ENCODE peak calls at places on chromosomes 1 and 21, in six cellular contexts. T is upper lobe of left lung, B is Panc1, V is adrenal gland, J is cardiac muscle cell, Y is tibial nerve. G is an unnamed sample.
A peak's percentile ranks its signal among the peaks of the same experiment; 100 is the strongest.

GRCh38 chr1:207825719-207826556 is 74.1 kb downstream of the CD46 start:
- DNase-seq in J (peak; percentile 36), V (peak; percentile 77), T (no peak), B (no peak), Y (peak; percentile 55), G (no peak)

GRCh38 chr1:26281971-26282693 is 2.2 kb downstream of the SH3BGRL3 start:
- DNase-seq in V (no peak), Y (no peak), B (no peak), T (peak; percentile 87), J (peak; percentile 54), G (no peak)

GRCh38 chr1:6267686-6268281 is 6.9 kb upstream of the GPR153 start:
- DNase-seq in B (no peak), V (no peak), T (no peak), J (no peak), Y (no peak), G (no peak)

GRCh38 chr1:34763142-34763781 is 3.7 kb downstream of the GJB4 start:
- DNase-seq in V (no peak), T (no peak), J (no peak), B (peak; percentile 82), Y (no peak), G (no peak)

GRCh38 chr1:160255761-160256300 is 6.5 kb downstream of the DCAF8 start:
- DNase-seq in Y (no peak), B (no peak), T (no peak), J (no peak), V (no peak), G (no peak)

GRCh38 chr1:204828352-204828850 is 42.3 kb upstream of the NFASC start:
- DNase-seq in V (peak; percentile 64), B (no peak), Y (peak; percentile 20), T (peak; percentile 93), J (peak; percentile 49), G (no peak)

GRCh38 chr1:53371121-53371666 is 43.3 kb upstream of the LRP8 start:
- DNase-seq in Y (no peak), J (no peak), B (no peak), T (no peak), V (no peak), G (no peak)

GRCh38 chr1:109944541-109944940 is 33.9 kb downstream of the CSF1 start:
- DNase-seq in T (no peak), B (no peak), J (no peak), Y (no peak), V (no peak), G (no peak)

GRCh38 chr1:241985787-241986186 is 13.1 kb downstream of the MAP1LC3C start:
- DNase-seq in Y (no peak), B (no peak), T (no peak), V (peak; percentile 50), J (peak; percentile 45), G (no peak)

GRCh38 chr1:21955474-21956281 is 18.6 kb upstream of the HSPG2 start:
- DNase-seq in B (no peak), V (no peak), Y (no peak), T (peak; percentile 58), J (no peak), G (no peak)

GRCh38 chr1:78491311-78492071 is 717 bp downstream of the PTGFR start:
- DNase-seq in J (peak; percentile 67), B (no peak), T (peak; percentile 59), Y (peak; percentile 41), V (peak; percentile 66), G (no peak)

GRCh38 chr1:114428083-114428754 is 82.8 kb downstream of the TRIM33 start:
- DNase-seq in B (no peak), J (peak; percentile 44), T (no peak), Y (no peak), V (no peak), G (no peak)

GRCh38 chr1:200890818-200891773 is 3.6 kb upstream of the INAVA start:
- DNase-seq in V (no peak), B (peak; percentile 24), T (peak; percentile 89), Y (no peak), J (peak; percentile 52), G (no peak)

GRCh38 chr1:9538669-9539164 is 548 bp upstream of the SLC25A33 start:
- DNase-seq in V (peak; percentile 33), B (no peak), Y (no peak), J (no peak), T (peak; percentile 86), G (no peak)

GRCh38 chr1:172603816-172604215 is 55.1 kb upstream of the FASLG start:
- DNase-seq in Y (no peak), B (no peak), T (no peak), V (no peak), J (no peak), G (no peak)

GRCh38 chr1:238944028-238944427 is 442.3 kb upstream of the CHRM3 start:
- DNase-seq in V (no peak), Y (no peak), J (no peak), B (no peak), T (no peak), G (no peak)

GRCh38 chr1:33350611-33351280 is 29.8 kb upstream of the A3GALT2 start:
- DNase-seq in B (no peak), T (no peak), J (no peak), Y (no peak), V (no peak), G (no peak)

GRCh38 chr1:8831329-8831728 is 13.9 kb upstream of the RERE start:
- DNase-seq in Y (no peak), J (peak; percentile 49), B (no peak), V (no peak), T (no peak), G (no peak)

GRCh38 chr21:14875704-14876364 is 189.0 kb downstream of the NRIP1 start:
- DNase-seq in Y (no peak), T (no peak), J (no peak), B (no peak), V (no peak), G (no peak)

GRCh38 chr21:9758141-9758540 is 763.2 kb upstream of the TPTE start:
- DNase-seq in T (no peak), B (no peak), Y (no peak), J (no peak), V (no peak), G (no peak)
- H3K27me3 ChIP-seq in T (no peaks in the 10 kb centered on the region), B (no peaks in the 10 kb centered on the region), Y (no peaks in the 10 kb centered on the region), J (no peaks in the 10 kb centered on the region), V (no peaks in the 10 kb centered on the region), G (no peaks in the 10 kb centered on the region)

GRCh38 chr1:116514708-116515525 is 55.9 kb downstream of the CD58 start:
- DNase-seq in T (no peak), Y (no peak), B (no peak), J (peak; percentile 73), V (no peak), G (no peak)
- H3K4me3 ChIP-seq in T (no peak overlapping the region), Y (no peak overlapping the region), B (no peak overlapping the region), J (no peak overlapping the region), V (no peak overlapping the region), G (no peak overlapping the region)

GRCh38 chr1:18922848-18923475 is 20.6 kb upstream of the ALDH4A1 start:
- DNase-seq in T (no peak), J (no peak), B (no peak), V (no peak), Y (no peak), G (no peak)
- H3K9me3 ChIP-seq in T (no peaks in the 10 kb centered on the region), J (no peaks in the 10 kb centered on the region), B (no peaks in the 10 kb centered on the region), V (no peaks in the 10 kb centered on the region), Y (no peaks in the 10 kb centered on the region), G (no peaks in the 10 kb centered on the region)

GRCh38 chr1:25027876-25028586 is 98.0 kb upstream of the RUNX3 start:
- DNase-seq in T (no peak), B (no peak), J (no peak), Y (no peak), V (no peak), G (no peak)
- H3K27me3 ChIP-seq in T (no peaks in the 10 kb centered on the region), B (no peaks in the 10 kb centered on the region), J (no peaks in the 10 kb centered on the region), Y (peaks cover 10% of the 10 kb centered on the region), V (no peaks in the 10 kb centered on the region), G (no peaks in the 10 kb centered on the region)

G was measured in thoracic aorta.